ENCODE peak calls at places on chromosomes 2 and 18, in four cellular contexts. S is foreskin keratinocyte, C is fibroblast of villous mesenchyme, N is transverse colon. F is an unnamed sample.

GRCh38 chr2:46555646-46556205 is 76.4 kb downstream of the TMEM247 start:
- DNase-seq in S (peak), C (no peak), N (no peak), F (peak)

GRCh38 chr18:55401638-55402191 is 186.3 kb downstream of the TCF4 start:
- DNase-seq in S (no peak), C (peak), N (no peak), F (no peak)

GRCh38 chr2:223674998-223675609 is 72.9 kb upstream of the SCG2 start:
- DNase-seq in S (no peak), C (peak), N (no peak), F (peak)

GRCh38 chr2:241803387-241804325 is 5.3 kb upstream of the NEU4 start:
- DNase-seq in S (peak), C (peak), N (peak), F (peak)

GRCh38 chr2:18883626-18884456 is 294.5 kb upstream of the NT5C1B start:
- DNase-seq in S (peak), C (peak), N (no peak), F (peak)

GRCh38 chr18:26813043-26813442 is 52.5 kb downstream of the AQP4 start:
- DNase-seq in S (peak), C (no peak), N (peak), F (peak)

GRCh38 chr2:207162319-207162718 is 3.4 kb downstream of the KLF7 start:
- DNase-seq in S (peak), C (peak), N (no peak), F (no peak)

GRCh38 chr2:145680276-145680675 is 1160.4 kb upstream of the ZEB2 start:
- DNase-seq in S (no peak), C (no peak), N (no peak), F (no peak)

GRCh38 chr2:119338282-119338681 is 28.4 kb downstream of the C2orf76 start:
- DNase-seq in S (no peak), C (no peak), N (no peak), F (no peak)

GRCh38 chr18:34562252-34562870 is 147.7 kb upstream of the DTNA start:
- DNase-seq in S (no peak), C (no peak), N (no peak), F (no peak)

GRCh38 chr2:226799976-226800940 is 638 bp upstream of the IRS1 start:
- DNase-seq in S (peak), C (peak), N (peak), F (peak)
- TF ChIP-seq CTCF in S (peak), C (no peak), N (peak), F (no peak)

GRCh38 chr18:28189400-28190239 is 12.7 kb upstream of the CDH2 start:
- DNase-seq in S (peak), C (peak), N (no peak), F (peak)
- TF ChIP-seq CTCF in S (peak), C (peak), N (peak), F (peak)

GRCh38 chr2:189646521-189646920 is 14.7 kb upstream of the ASNSD1 start:
- DNase-seq in S (no peak), C (no peak), N (no peak), F (no peak)
- TF ChIP-seq CTCF in S (no peak), C (no peak), N (no peak), F (no peak)

GRCh38 chr2:155205201-155205600 is 506.7 kb downstream of the KCNJ3 start:
- DNase-seq in S (no peak), C (no peak), N (no peak), F (no peak)

DNA sequence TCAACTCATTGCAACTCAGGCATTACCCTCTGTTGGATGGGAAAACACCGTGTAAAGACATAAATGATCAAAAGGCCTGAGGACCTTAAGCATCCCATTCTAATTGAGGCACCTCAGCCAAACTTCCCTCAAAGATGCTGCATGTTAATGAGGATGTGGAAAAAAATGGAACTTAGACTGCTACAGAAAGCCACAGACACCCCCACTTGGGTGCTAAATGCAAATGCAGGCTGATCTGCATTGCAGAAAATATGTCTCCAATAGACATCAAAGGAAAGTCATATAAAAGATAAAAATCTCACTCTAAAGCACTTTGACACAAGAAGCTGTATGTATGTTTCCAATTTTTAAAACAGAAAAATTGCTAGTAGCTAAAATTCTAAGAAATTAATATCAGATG is 504.7 kb downstream of the KCNJ3 start:
- DNase-seq in S (no peak), C (peak), N (no peak), F (no peak)
- TF ChIP-seq CTCF in S (no peak), C (no peak), N (no peak), F (no peak)

DNA sequence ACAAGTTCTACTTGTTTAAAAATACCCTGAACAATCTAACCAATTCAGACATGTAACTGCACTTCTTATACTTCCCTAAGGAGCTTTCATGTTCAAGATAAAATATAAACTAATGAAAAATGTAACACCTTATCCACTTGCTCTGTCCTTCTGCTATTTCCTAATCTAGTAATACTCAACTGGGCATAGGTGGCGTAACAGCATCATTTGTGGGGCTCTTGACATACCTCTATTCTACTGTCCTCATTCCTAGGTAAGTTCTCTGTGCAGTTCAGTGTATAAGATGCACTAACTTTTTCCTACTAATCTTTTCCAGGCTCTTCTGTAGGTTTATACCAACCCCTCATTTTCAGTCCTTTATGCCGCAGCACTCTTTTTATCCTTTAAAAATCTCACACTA is 36.7 kb downstream of the PRKD3 start:
- DNase-seq in S (peak), C (no peak), N (no peak), F (peak)
- TF ChIP-seq CTCF in S (peak), C (no peak), N (no peak), F (peak)

GRCh38 chr2:218618102-218618860 is 10.6 kb downstream of the PLCD4 start:
- DNase-seq in S (no peak), C (no peak), N (no peak), F (peak)
- TF ChIP-seq CTCF in S (peak), C (no peak), N (no peak), F (peak)

GRCh38 chr2:22560021-22560420 is 825.0 kb upstream of the KLHL29 start:
- DNase-seq in S (no peak), C (no peak), N (no peak), F (no peak)
- TF ChIP-seq CTCF in S (no peak), C (no peak), N (no peak), F (no peak)

GRCh38 chr18:37019157-37019571 is 190.2 kb downstream of the KIAA1328 start:
- DNase-seq in S (peak), C (peak), N (no peak), F (peak)
- TF ChIP-seq CTCF in S (peak), C (peak), N (no peak), F (peak)

DNA sequence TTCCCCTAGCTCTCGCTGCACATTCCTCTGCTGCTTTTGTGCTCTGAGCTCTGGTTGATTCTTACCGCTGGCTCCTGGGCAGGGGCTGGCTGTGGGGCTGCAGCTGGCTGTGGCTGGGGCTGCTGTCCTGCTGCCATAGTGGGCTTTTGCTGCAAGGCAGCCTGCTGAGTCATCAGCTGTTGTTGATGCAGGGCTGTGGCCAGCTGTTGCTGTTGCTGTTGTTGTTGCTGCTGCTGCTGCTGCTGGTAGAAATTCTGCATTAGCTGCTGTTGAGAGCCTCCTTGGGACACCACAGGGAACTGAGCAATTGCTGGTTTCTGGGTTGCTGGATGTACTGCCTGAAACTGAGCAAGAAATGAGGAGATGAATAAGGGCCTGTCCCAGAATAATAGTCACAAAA is 77.2 kb upstream of the NFU1 start:
- DNase-seq in S (no peak), C (peak), N (no peak), F (no peak)
- TF ChIP-seq CTCF in S (no peak), C (peak), N (no peak), F (no peak)

GRCh38 chr18:36128907-36129299 is 237 bp downstream of the SLC39A6 start:
- DNase-seq in S (no peak), C (no peak), N (no peak), F (no peak)
- TF ChIP-seq CTCF in S (no peak), C (no peak), N (no peak), F (no peak)

F was measured in epithelial cell of esophagus.